ENCODE peak calls at places on chromosomes 12 and 14, in ten cellular contexts. M is effector memory CD4-positive, alpha-beta T cell; X is tibial nerve; O is lower lobe of right lung; K is hepatocyte; S is mammary epithelial cell; J is pancreas; D is HCT116; R is thoracic aorta; W is cardiac muscle cell. P is an unnamed sample.

GRCh38 chr12:97063292-97063935 is 156.4 kb downstream of the NEDD1 start:
- DNase-seq in M (no peak), X (no peak), O (no peak), K (no peak), S (no peak), J (no peak), D (no peak), R (no peak), W (no peak), P (no peak)

GRCh38 chr14:81337073-81337472 is 63.1 kb downstream of the STON2 start:
- DNase-seq in M (no peak), X (no peak), O (no peak), K (no peak), S (peak; percentile 42), J (no peak), D (no peak), R (no peak), W (no peak), P (no peak)

GRCh38 chr12:56995930-56996496 is 10.3 kb downstream of the ZBTB39 start:
- DNase-seq in M (no peak), X (no peak), O (no peak), K (no peak), S (no peak), J (no peak), D (no peak), R (no peak), W (no peak), P (no peak)

GRCh38 chr12:11508699-11509098 is 113.3 kb upstream of the PRB2 start:
- DNase-seq in M (no peak), X (no peak), O (no peak), K (no peak), S (peak; percentile 8), J (no peak), D (no peak), R (no peak), W (no peak), P (no peak)

GRCh38 chr14:36056846-36057245 is 119.7 kb downstream of the PTCSC3 start:
- DNase-seq in M (no peak), X (no peak), O (no peak), K (no peak), S (no peak), J (no peak), D (no peak), R (no peak), W (no peak), P (no peak)

GRCh38 chr12:70288817-70289216 is 45.6 kb downstream of the CNOT2 start:
- DNase-seq in M (no peak), X (no peak), O (no peak), K (no peak), S (no peak), J (no peak), D (no peak), R (no peak), W (no peak), P (no peak)

GRCh38 chr12:20370001-20370381 is 1.7 kb downstream of the PDE3A start:
- DNase-seq in M (no peak), X (peak; percentile 42), O (peak; percentile 41), K (peak; percentile 45), S (no peak), J (no peak), D (no peak), R (no peak), W (peak; percentile 28), P (no peak)

GRCh38 chr12:67515679-67516363 is 132.7 kb upstream of the DYRK2 start:
- DNase-seq in M (peak; percentile 24), X (no peak), O (no peak), K (peak; percentile 13), S (no peak), J (no peak), D (no peak), R (no peak), W (no peak), P (no peak)

GRCh38 chr12:62248873-62249272 is 11.3 kb upstream of the USP15 start:
- DNase-seq in M (no peak), X (no peak), O (no peak), K (no peak), S (peak; percentile 19), J (no peak), D (no peak), R (no peak), W (no peak), P (no peak)

GRCh38 chr14:61662437-61663311 is 32.6 kb upstream of the HIF1A start:
- DNase-seq in M (peak; percentile 31), X (peak; percentile 13), O (no peak), K (peak; percentile 55), S (peak; percentile 81), J (no peak), D (peak; percentile 34), R (no peak), W (peak; percentile 28), P (no peak)

GRCh38 chr12:89181271-89181920 is 170.9 kb downstream of the DUSP6 start:
- DNase-seq in M (no peak), X (no peak), O (no peak), K (peak; percentile 15), S (peak; percentile 91), J (no peak), D (no peak), R (no peak), W (no peak), P (no peak)

DNA sequence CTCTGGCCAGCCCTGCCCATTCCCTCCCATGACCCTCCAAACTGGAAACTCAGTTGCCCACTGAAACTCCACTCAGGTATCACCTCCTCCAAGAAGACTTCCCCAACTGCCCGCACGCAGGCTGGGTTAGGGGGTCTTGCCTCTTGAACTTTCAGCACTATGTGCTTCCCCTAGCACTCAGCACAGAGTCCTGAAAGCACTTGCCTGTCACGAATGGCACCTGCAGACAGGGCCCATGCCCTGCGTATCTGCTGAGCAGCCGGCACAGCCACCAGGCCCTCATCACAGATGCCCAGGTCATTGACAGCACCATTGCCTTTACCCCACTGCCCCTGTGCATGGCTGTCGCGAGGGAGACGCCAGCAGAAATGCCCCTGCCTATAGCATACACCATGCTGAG is 11.2 kb downstream of the CCDC88C start:
- DNase-seq in M (no peak), X (no peak), O (no peak), K (no peak), S (no peak), J (no peak), D (no peak), R (no peak), W (no peak), P (no peak)
- H3K4me3 ChIP-seq in M (no peak overlapping the region), X (no peak overlapping the region), O (no peak overlapping the region), K (no peak overlapping the region), S (no peak overlapping the region), J (no peak overlapping the region), D (no peak overlapping the region), R (no peak overlapping the region), W (no peak overlapping the region), P (no peak overlapping the region)

DNA sequence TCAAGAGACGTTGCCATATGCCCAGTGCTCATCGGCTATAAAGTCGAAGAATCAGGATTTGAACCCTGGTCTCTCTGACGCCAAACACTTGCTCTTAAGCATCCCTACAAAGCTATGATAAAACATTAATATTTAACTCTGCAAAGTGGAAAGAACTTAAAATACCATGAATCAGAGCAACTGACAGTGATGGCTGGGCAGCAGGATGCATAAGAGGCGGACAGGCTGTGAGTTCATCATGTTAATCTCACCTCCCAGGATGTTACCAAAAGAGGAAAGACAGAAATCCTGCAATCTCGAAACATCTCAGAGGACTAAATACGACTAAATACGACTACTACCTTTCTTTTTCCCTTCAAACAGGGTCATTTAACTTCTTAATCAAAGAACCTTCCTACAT is 5.8 kb downstream of the DICER1 start:
- DNase-seq in M (no peak), X (no peak), O (no peak), K (no peak), S (no peak), J (no peak), D (no peak), R (no peak), W (no peak), P (no peak)
- H3K4me1 ChIP-seq in M (peaks cover 22% of the 10 kb centered on the region), X (peaks cover 32% of the 10 kb centered on the region), O (peaks cover 96% of the 10 kb centered on the region), K (peaks cover 14% of the 10 kb centered on the region), S (peaks cover 10% of the 10 kb centered on the region), J (peaks cover 52% of the 10 kb centered on the region), D (peaks cover 11% of the 10 kb centered on the region), R (peaks cover 75% of the 10 kb centered on the region), W (peaks cover 17% of the 10 kb centered on the region), P (peaks cover 5% of the 10 kb centered on the region)

DNA sequence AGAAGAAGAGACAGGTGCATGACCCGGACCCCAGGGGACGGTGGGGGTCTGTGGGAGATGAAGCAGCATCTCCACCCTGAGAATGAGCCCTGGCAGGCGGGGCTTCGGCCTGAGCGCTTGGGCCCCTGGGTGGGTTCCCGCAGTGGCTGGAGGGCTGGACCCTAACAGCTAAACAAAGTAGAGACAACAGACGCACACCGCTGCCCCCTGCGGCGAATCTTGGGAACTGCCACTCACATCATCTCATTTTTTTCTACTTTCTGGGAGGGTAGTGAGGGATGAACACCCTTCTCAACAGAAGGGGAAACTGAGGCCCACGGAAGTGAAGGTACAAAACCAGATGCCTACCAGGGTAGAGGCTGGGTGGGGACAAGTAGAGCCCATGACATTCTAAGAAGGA is 104.7 kb downstream of the RFLNA start:
- DNase-seq in M (no peak), X (no peak), O (no peak), K (no peak), S (no peak), J (no peak), D (no peak), R (no peak), W (no peak), P (peak; percentile 31)
- H3K4me3 ChIP-seq in M (no peak overlapping the region), X (no peak overlapping the region), O (no peak overlapping the region), K (no peak overlapping the region), S (no peak overlapping the region), J (no peak overlapping the region), D (no peak overlapping the region), R (no peak overlapping the region), W (no peak overlapping the region), P (no peak overlapping the region)

GRCh38 chr12:80151131-80151530 is 51.8 kb downstream of the OTOGL start:
- DNase-seq in M (no peak), X (no peak), O (no peak), K (no peak), S (no peak), J (no peak), D (no peak), R (no peak), W (no peak), P (no peak)
- H3K4me1 ChIP-seq in M (no peaks in the 10 kb centered on the region), X (no peaks in the 10 kb centered on the region), O (no peaks in the 10 kb centered on the region), K (no peaks in the 10 kb centered on the region), S (peaks cover 5% of the 10 kb centered on the region), J (no peaks in the 10 kb centered on the region), D (no peaks in the 10 kb centered on the region), R (no peaks in the 10 kb centered on the region), W (no peaks in the 10 kb centered on the region), P (peaks cover 5% of the 10 kb centered on the region)